ENCODE peak calls at places on chromosomes 12 and 14, in eight cellular contexts. F is left colon; Y is NCI-H1417; P is activated CD4-positive, alpha-beta T cell treated with anti-CD3 and anti-CD28 coated beads, Interleukin-2, amount 50 U/mL, for 24 hours; T is naive thymus-derived CD4-positive, alpha-beta T cell; Z is stomach; D is stimulated activated CD8-positive, alpha-beta memory T cell treated with anti-CD3 and anti-CD28 coated beads, Interleukin-12 subunit alpha, Interleukin-12 subunit beta, amount 100 ng/mL, for 4 hours; O is activated B cell treated with CpG ODN at 0.5 μM for 24 hours. W is an unnamed sample.

GRCh38 chr14:38042356-38042755 is 165.3 kb upstream of the SSTR1 start:
- DNase-seq in F (no peak), Y (no peak), P (no peak), T (no peak), Z (no peak), D (no peak), O (no peak), W (no peak)

GRCh38 chr14:91899213-91899612 is 31.9 kb upstream of the TC2N start:
- DNase-seq in F (no peak), Y (peak), P (no peak), T (no peak), Z (peak), D (no peak), O (no peak), W (no peak)

GRCh38 chr12:4909734-4910501 is at the start of gene KCNA1:
- DNase-seq in F (peak), Y (peak), P (no peak), T (no peak), Z (no peak), D (no peak), O (peak), W (no peak)

GRCh38 chr12:62692884-62693283 is 226.3 kb downstream of the MON2 start:
- DNase-seq in F (no peak), Y (no peak), P (no peak), T (no peak), Z (no peak), D (no peak), O (no peak), W (no peak)

GRCh38 chr14:54083549-54084239 is 127.1 kb upstream of the BMP4 start:
- DNase-seq in F (no peak), Y (no peak), P (no peak), T (no peak), Z (no peak), D (no peak), O (no peak), W (no peak)

GRCh38 chr12:69210661-69211060 is 28.7 kb upstream of the CPSF6 start:
- DNase-seq in F (no peak), Y (no peak), P (no peak), T (no peak), Z (no peak), D (no peak), O (no peak), W (no peak)

GRCh38 chr12:47818701-47819543 is 781 bp downstream of the HDAC7 start:
- DNase-seq in F (peak), Y (peak), P (no peak), T (peak), Z (peak), D (no peak), O (peak), W (peak)

GRCh38 chr14:76870146-76870545 is 43.9 kb downstream of the LRRC74A start:
- DNase-seq in F (no peak), Y (peak), P (no peak), T (no peak), Z (no peak), D (no peak), O (no peak), W (no peak)

GRCh38 chr12:40154381-40154780 is 48.5 kb upstream of the SLC2A13 start:
- DNase-seq in F (no peak), Y (no peak), P (no peak), T (no peak), Z (no peak), D (no peak), O (no peak), W (no peak)

GRCh38 chr12:121400332-121401139 is 618 bp downstream of the RNF34 start:
- DNase-seq in F (peak), Y (peak), P (peak), T (peak), Z (peak), D (peak), O (no peak), W (no peak)

GRCh38 chr12:85424581-85425348 is 144.7 kb downstream of the ALX1 start:
- DNase-seq in F (peak), Y (no peak), P (no peak), T (no peak), Z (peak), D (no peak), O (no peak), W (no peak)

GRCh38 chr12:24705741-24706358 is 243.1 kb downstream of the BCAT1 start:
- DNase-seq in F (peak), Y (no peak), P (no peak), T (no peak), Z (no peak), D (no peak), O (no peak), W (peak)

GRCh38 chr14:23348297-23348655 is 4.4 kb downstream of the SLC22A17 start:
- DNase-seq in F (no peak), Y (no peak), P (no peak), T (no peak), Z (no peak), D (no peak), O (no peak), W (no peak)

GRCh38 chr12:105341010-105341409 is 10.5 kb downstream of the C12orf75 start:
- DNase-seq in F (no peak), Y (no peak), P (no peak), T (no peak), Z (no peak), D (no peak), O (no peak), W (no peak)

GRCh38 chr12:109664402-109664801 is 49.2 kb upstream of the FAM222A start:
- DNase-seq in F (no peak), Y (no peak), P (no peak), T (no peak), Z (no peak), D (no peak), O (no peak), W (no peak)

GRCh38 chr12:52519826-52520662 is at the start of gene KRT5:
- DNase-seq in F (no peak), Y (peak), P (no peak), T (no peak), Z (no peak), D (no peak), O (no peak), W (no peak)

GRCh38 chr12:88501976-88502938 is 78.0 kb downstream of the KITLG start:
- DNase-seq in F (no peak), Y (no peak), P (no peak), T (no peak), Z (no peak), D (no peak), O (no peak), W (no peak)

GRCh38 chr14:53772936-53773335 is 183.7 kb downstream of the BMP4 start:
- DNase-seq in F (no peak), Y (no peak), P (no peak), T (no peak), Z (no peak), D (no peak), O (no peak), W (no peak)

GRCh38 chr12:12561305-12562015 is 1.2 kb downstream of the DUSP16 start:
- DNase-seq in F (peak), Y (peak), P (peak), T (no peak), Z (peak), D (peak), O (peak), W (peak)

GRCh38 chr12:47964102-47964723 is 817 bp downstream of the TMEM106C start:
- DNase-seq in F (peak), Y (peak), P (no peak), T (no peak), Z (peak), D (no peak), O (no peak), W (no peak)

GRCh38 chr14:91996951-91997371 is 42.9 kb downstream of the TRIP11 start:
- DNase-seq in F (no peak), Y (peak), P (peak), T (peak), Z (no peak), D (no peak), O (no peak), W (peak)

GRCh38 chr12:11576104-11576503 is 73.4 kb upstream of the ETV6 start:
- DNase-seq in F (no peak), Y (no peak), P (no peak), T (no peak), Z (no peak), D (no peak), O (no peak), W (no peak)

GRCh38 chr14:63596998-63597658 is 44.5 kb downstream of the WDR89 start:
- DNase-seq in F (no peak), Y (no peak), P (no peak), T (no peak), Z (no peak), D (no peak), O (no peak), W (no peak)

GRCh38 chr12:49017764-49018281 is 753 bp downstream of the PRKAG1 start:
- DNase-seq in F (no peak), Y (no peak), P (no peak), T (no peak), Z (no peak), D (no peak), O (no peak), W (no peak)

GRCh38 chr12:93622485-93622884 is 50.0 kb downstream of the SOCS2 start:
- DNase-seq in F (no peak), Y (no peak), P (no peak), T (no peak), Z (no peak), D (no peak), O (no peak), W (no peak)

GRCh38 chr12:78966926-78967325 is 102.4 kb downstream of the SYT1 start:
- DNase-seq in F (no peak), Y (no peak), P (no peak), T (no peak), Z (no peak), D (no peak), O (no peak), W (no peak)

GRCh38 chr14:92724516-92725340 is 23.7 kb downstream of the LGMN start:
- DNase-seq in F (no peak), Y (no peak), P (no peak), T (no peak), Z (peak), D (no peak), O (no peak), W (no peak)

GRCh38 chr12:119245904-119246494 is 67.3 kb downstream of the HSPB8 start:
- DNase-seq in F (no peak), Y (no peak), P (no peak), T (no peak), Z (no peak), D (no peak), O (no peak), W (no peak)

GRCh38 chr12:128772249-128772648 is 51.5 kb downstream of the SLC15A4 start:
- DNase-seq in F (no peak), Y (no peak), P (no peak), T (no peak), Z (no peak), D (no peak), O (no peak), W (no peak)